ENCODE peak calls at places on chromosomes 12 and 14, in seven cellular contexts. One of them, this sample, is unnamed.

GRCh38 chr14:75252254-75252837 is 26.3 kb upstream of the FOS start:
- DNase-seq in trophoblast cell: peak
- DNase-seq in mesendoderm: no peak
- DNase-seq in H9: no peak
- DNase-seq in mesenchymal stem cell: no peak
- DNase-seq in IMR-90: no peak
- DNase-seq in H1: no peak
- DNase-seq in this sample: no peak

GRCh38 chr12:52438305-52439301 is 4.4 kb upstream of the KRT75 start:
- DNase-seq in IMR-90: no peak
- DNase-seq in trophoblast cell: no peak
- DNase-seq in mesendoderm: no peak
- DNase-seq in H9: no peak
- DNase-seq in mesenchymal stem cell: no peak
- DNase-seq in H1: no peak
- DNase-seq in this sample: no peak

GRCh38 chr14:24952851-24953666 is 96.9 kb downstream of the STXBP6 start:
- DNase-seq in trophoblast cell: no peak
- DNase-seq in H9: peak
- DNase-seq in H1: no peak
- DNase-seq in IMR-90: peak
- DNase-seq in mesendoderm: peak
- DNase-seq in mesenchymal stem cell: no peak
- DNase-seq in this sample: no peak

GRCh38 chr14:32802295-32802694 is 136.4 kb upstream of the NPAS3 start:
- DNase-seq in H1: no peak
- DNase-seq in mesenchymal stem cell: no peak
- DNase-seq in IMR-90: no peak
- DNase-seq in mesendoderm: no peak
- DNase-seq in H9: no peak
- DNase-seq in trophoblast cell: no peak
- DNase-seq in this sample: no peak

GRCh38 chr14:77554816-77555599 is 56.4 kb upstream of the ISM2 start:
- DNase-seq in H9: no peak
- DNase-seq in IMR-90: no peak
- DNase-seq in mesendoderm: no peak
- DNase-seq in trophoblast cell: no peak
- DNase-seq in H1: no peak
- DNase-seq in mesenchymal stem cell: no peak
- DNase-seq in this sample: no peak

GRCh38 chr12:92224685-92225331 is 79.2 kb upstream of the BTG1 start:
- DNase-seq in trophoblast cell: peak
- DNase-seq in mesendoderm: peak
- DNase-seq in IMR-90: peak
- DNase-seq in H1: no peak
- DNase-seq in H9: no peak
- DNase-seq in mesenchymal stem cell: peak
- DNase-seq in this sample: no peak

GRCh38 chr14:29215853-29216252 is 449.3 kb downstream of the FOXG1 start:
- DNase-seq in IMR-90: no peak
- DNase-seq in mesenchymal stem cell: no peak
- DNase-seq in H1: no peak
- DNase-seq in mesendoderm: no peak
- DNase-seq in H9: no peak
- DNase-seq in trophoblast cell: no peak
- DNase-seq in this sample: no peak

GRCh38 chr14:69247691-69248440 is 12.1 kb upstream of the GALNT16 start:
- DNase-seq in mesenchymal stem cell: no peak
- DNase-seq in H1: no peak
- DNase-seq in mesendoderm: no peak
- DNase-seq in trophoblast cell: no peak
- DNase-seq in H9: no peak
- DNase-seq in IMR-90: peak
- DNase-seq in this sample: no peak

GRCh38 chr14:89245802-89246201 is 171.2 kb downstream of the FOXN3 start:
- DNase-seq in IMR-90: no peak
- DNase-seq in H9: no peak
- DNase-seq in mesendoderm: no peak
- DNase-seq in mesenchymal stem cell: no peak
- DNase-seq in trophoblast cell: no peak
- DNase-seq in H1: no peak
- DNase-seq in this sample: no peak

GRCh38 chr14:97061198-97061597 is 264.0 kb downstream of the VRK1 start:
- DNase-seq in H9: no peak
- DNase-seq in mesenchymal stem cell: no peak
- DNase-seq in trophoblast cell: no peak
- DNase-seq in IMR-90: no peak
- DNase-seq in H1: no peak
- DNase-seq in mesendoderm: no peak
- DNase-seq in this sample: no peak

GRCh38 chr14:106579084-106579483 is 1052.7 kb downstream of the TMEM121 start:
- DNase-seq in trophoblast cell: no peak
- DNase-seq in mesendoderm: no peak
- DNase-seq in H9: no peak
- DNase-seq in mesenchymal stem cell: no peak
- DNase-seq in IMR-90: no peak
- DNase-seq in H1: no peak
- DNase-seq in this sample: no peak

GRCh38 chr12:100445081-100445481 is 28.6 kb upstream of the NR1H4 start:
- DNase-seq in mesenchymal stem cell: no peak
- DNase-seq in mesendoderm: no peak
- DNase-seq in H9: no peak
- DNase-seq in IMR-90: no peak
- DNase-seq in H1: no peak
- DNase-seq in trophoblast cell: peak
- DNase-seq in this sample: no peak

GRCh38 chr12:117409286-117409685 is 47.9 kb upstream of the NOS1 start:
- DNase-seq in H9: no peak
- DNase-seq in IMR-90: no peak
- DNase-seq in trophoblast cell: no peak
- DNase-seq in mesendoderm: no peak
- DNase-seq in mesenchymal stem cell: no peak
- DNase-seq in H1: no peak
- DNase-seq in this sample: no peak

GRCh38 chr14:70640938-70641547 is 673 bp upstream of the TTC9 start:
- DNase-seq in trophoblast cell: peak
- DNase-seq in H1: no peak
- DNase-seq in mesenchymal stem cell: peak
- DNase-seq in IMR-90: peak
- DNase-seq in H9: peak
- DNase-seq in mesendoderm: peak
- DNase-seq in this sample: peak

GRCh38 chr12:53506450-53506785 is 866 bp downstream of the NPFF start:
- DNase-seq in IMR-90: no peak
- DNase-seq in H1: no peak
- DNase-seq in mesendoderm: no peak
- DNase-seq in mesenchymal stem cell: no peak
- DNase-seq in H9: no peak
- DNase-seq in trophoblast cell: no peak
- DNase-seq in this sample: no peak

GRCh38 chr14:50085570-50086315 is 30.6 kb downstream of the VCPKMT start:
- DNase-seq in IMR-90: peak
- DNase-seq in H1: no peak
- DNase-seq in H9: no peak
- DNase-seq in mesendoderm: peak
- DNase-seq in trophoblast cell: no peak
- DNase-seq in mesenchymal stem cell: peak
- DNase-seq in this sample: no peak

GRCh38 chr14:104885031-104885972 is 20.2 kb downstream of the CEP170B start:
- DNase-seq in mesenchymal stem cell: no peak
- DNase-seq in H1: no peak
- DNase-seq in trophoblast cell: no peak
- DNase-seq in mesendoderm: no peak
- DNase-seq in H9: no peak
- DNase-seq in IMR-90: no peak
- DNase-seq in this sample: no peak

GRCh38 chr14:68088463-68088862 is 268.9 kb downstream of the RAD51B start:
- DNase-seq in mesendoderm: no peak
- DNase-seq in H9: no peak
- DNase-seq in mesenchymal stem cell: no peak
- DNase-seq in trophoblast cell: no peak
- DNase-seq in H1: no peak
- DNase-seq in IMR-90: peak
- DNase-seq in this sample: no peak

GRCh38 chr14:99463974-99464373 is 16.7 kb downstream of the SETD3 start:
- DNase-seq in trophoblast cell: no peak
- DNase-seq in H9: no peak
- DNase-seq in IMR-90: no peak
- DNase-seq in H1: no peak
- DNase-seq in mesendoderm: no peak
- DNase-seq in mesenchymal stem cell: no peak
- DNase-seq in this sample: no peak

GRCh38 chr14:20477211-20477876 is 8.1 kb downstream of the PNP start:
- DNase-seq in H1: no peak
- DNase-seq in mesendoderm: peak
- DNase-seq in trophoblast cell: peak
- DNase-seq in mesenchymal stem cell: peak
- DNase-seq in H9: no peak
- DNase-seq in IMR-90: peak
- DNase-seq in this sample: no peak

GRCh38 chr12:46409974-46410373 is 37.4 kb upstream of the SLC38A2 start:
- DNase-seq in mesendoderm: no peak
- DNase-seq in H9: no peak
- DNase-seq in trophoblast cell: no peak
- DNase-seq in H1: no peak
- DNase-seq in mesenchymal stem cell: no peak
- DNase-seq in IMR-90: no peak
- DNase-seq in this sample: no peak

GRCh38 chr12:46409342-46409741 is 36.8 kb upstream of the SLC38A2 start:
- DNase-seq in H9: no peak
- DNase-seq in mesenchymal stem cell: no peak
- DNase-seq in IMR-90: no peak
- DNase-seq in trophoblast cell: no peak
- DNase-seq in H1: no peak
- DNase-seq in mesendoderm: no peak
- DNase-seq in this sample: no peak

GRCh38 chr12:46413368-46413767 is 40.8 kb upstream of the SLC38A2 start:
- DNase-seq in H1: no peak
- DNase-seq in H9: no peak
- DNase-seq in mesenchymal stem cell: no peak
- DNase-seq in trophoblast cell: no peak
- DNase-seq in mesendoderm: no peak
- DNase-seq in IMR-90: no peak
- DNase-seq in this sample: no peak

GRCh38 chr12:46407360-46407759 is 34.8 kb upstream of the SLC38A2 start:
- DNase-seq in mesenchymal stem cell: no peak
- DNase-seq in H1: no peak
- DNase-seq in H9: no peak
- DNase-seq in mesendoderm: no peak
- DNase-seq in IMR-90: no peak
- DNase-seq in trophoblast cell: no peak
- DNase-seq in this sample: no peak

GRCh38 chr12:46410495-46410894 is 37.9 kb upstream of the SLC38A2 start:
- DNase-seq in mesendoderm: no peak
- DNase-seq in H9: no peak
- DNase-seq in mesenchymal stem cell: no peak
- DNase-seq in trophoblast cell: no peak
- DNase-seq in H1: no peak
- DNase-seq in IMR-90: no peak
- DNase-seq in this sample: no peak
- H2BK120ac ChIP-seq in mesendoderm: no peak
- H2BK120ac ChIP-seq in H9: no peak
- H2BK120ac ChIP-seq in mesenchymal stem cell: no peak
- H2BK120ac ChIP-seq in trophoblast cell: no peak
- H2BK120ac ChIP-seq in H1: no peak
- H2BK120ac ChIP-seq in IMR-90: no peak
- H2BK120ac ChIP-seq in this sample: no peak

GRCh38 chr12:1201030-1201429 is 210.0 kb downstream of the ERC1 start:
- DNase-seq in H9: no peak
- DNase-seq in trophoblast cell: no peak
- DNase-seq in H1: no peak
- DNase-seq in mesendoderm: no peak
- DNase-seq in mesenchymal stem cell: no peak
- DNase-seq in IMR-90: no peak
- DNase-seq in this sample: no peak

GRCh38 chr12:1199700-1200099 is 208.7 kb downstream of the ERC1 start:
- DNase-seq in H1: no peak
- DNase-seq in mesendoderm: no peak
- DNase-seq in IMR-90: no peak
- DNase-seq in trophoblast cell: no peak
- DNase-seq in H9: no peak
- DNase-seq in mesenchymal stem cell: no peak
- DNase-seq in this sample: no peak

GRCh38 chr12:1197264-1198018 is 206.4 kb downstream of the ERC1 start:
- DNase-seq in IMR-90: peak
- DNase-seq in trophoblast cell: peak
- DNase-seq in H1: no peak
- DNase-seq in H9: no peak
- DNase-seq in mesenchymal stem cell: peak
- DNase-seq in mesendoderm: no peak
- DNase-seq in this sample: no peak

GRCh38 chr12:1195513-1195912 is 204.5 kb downstream of the ERC1 start:
- DNase-seq in mesenchymal stem cell: no peak
- DNase-seq in H9: no peak
- DNase-seq in trophoblast cell: no peak
- DNase-seq in mesendoderm: no peak
- DNase-seq in IMR-90: no peak
- DNase-seq in H1: no peak
- DNase-seq in this sample: no peak
- H2BK120ac ChIP-seq in mesenchymal stem cell: no peak
- H2BK120ac ChIP-seq in H9: no peak
- H2BK120ac ChIP-seq in trophoblast cell: no peak
- H2BK120ac ChIP-seq in mesendoderm: no peak
- H2BK120ac ChIP-seq in IMR-90: no peak
- H2BK120ac ChIP-seq in H1: no peak
- H2BK120ac ChIP-seq in this sample: no peak

GRCh38 chr12:26402648-26403047 is 207.3 kb downstream of the SSPN start:
- DNase-seq in mesenchymal stem cell: peak
- DNase-seq in trophoblast cell: peak
- DNase-seq in IMR-90: no peak
- DNase-seq in mesendoderm: peak
- DNase-seq in H1: peak
- DNase-seq in H9: peak
- DNase-seq in this sample: no peak
- H2BK120ac ChIP-seq in mesenchymal stem cell: no peak
- H2BK120ac ChIP-seq in trophoblast cell: no peak
- H2BK120ac ChIP-seq in IMR-90: no peak
- H2BK120ac ChIP-seq in mesendoderm: no peak
- H2BK120ac ChIP-seq in H1: no peak
- H2BK120ac ChIP-seq in H9: no peak
- H2BK120ac ChIP-seq in this sample: no peak

DNA sequence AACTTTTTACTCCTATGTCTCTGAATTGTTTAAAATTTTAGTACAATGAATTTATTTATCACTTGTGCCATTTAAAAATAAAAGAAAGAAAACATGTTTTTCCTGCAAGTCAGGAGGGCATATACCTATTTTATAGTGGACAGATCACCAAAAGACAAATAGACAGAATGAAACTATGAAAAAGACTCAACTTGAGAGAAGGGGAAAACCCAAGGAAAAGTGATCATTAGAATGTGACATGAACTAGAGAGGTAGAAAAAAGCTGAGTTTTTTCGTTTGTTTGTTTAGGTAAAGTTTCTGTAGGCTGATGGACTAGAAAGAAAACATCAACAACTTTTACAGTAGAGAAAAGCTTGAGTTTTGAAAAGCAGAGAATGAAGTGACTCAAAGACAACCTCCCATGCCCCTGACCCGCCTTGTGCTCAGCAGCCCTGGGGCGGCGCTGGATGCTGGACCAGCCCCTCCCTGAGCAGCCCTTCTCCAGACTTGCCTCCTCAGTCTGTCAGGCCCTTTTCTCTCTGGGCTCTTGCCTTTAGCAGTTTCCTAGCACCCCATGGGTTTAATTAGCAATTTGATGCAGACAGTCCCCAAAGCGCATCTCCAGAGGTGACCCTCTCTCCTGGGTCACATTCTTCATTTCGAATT is 95.1 kb upstream of the ARID2 start:
- DNase-seq in mesenchymal stem cell: no peak
- DNase-seq in H1: no peak
- DNase-seq in trophoblast cell: no peak
- DNase-seq in H9: no peak
- DNase-seq in IMR-90: no peak
- DNase-seq in mesendoderm: no peak
- DNase-seq in this sample: no peak
- H2BK120ac ChIP-seq in mesenchymal stem cell: no peak
- H2BK120ac ChIP-seq in H1: no peak
- H2BK120ac ChIP-seq in trophoblast cell: no peak
- H2BK120ac ChIP-seq in H9: no peak
- H2BK120ac ChIP-seq in IMR-90: no peak
- H2BK120ac ChIP-seq in mesendoderm: no peak
- H2BK120ac ChIP-seq in this sample: no peak